ENCODE peak calls at places on chromosomes 3 and 15, in eight cellular contexts. C is brain microvascular endothelial cell, U is GM23248, I is tibial artery, L is fibroblast of lung, R is ovary, W is psoas muscle, D is cardiac muscle cell. X is an unnamed sample.

GRCh38 chr3:142489572-142490323 is 41.9 kb upstream of the XRN1 start:
- DNase-seq in I (no peak), W (no peak), C (no peak), R (no peak), D (no peak), L (peak; percentile 15), U (no peak), X (no peak)

GRCh38 chr3:147359177-147360062 is 46.9 kb downstream of the ZIC4 start:
- DNase-seq in C (no peak), L (no peak), W (no peak), U (no peak), I (no peak), R (no peak), D (no peak), X (no peak)

GRCh38 chr15:77107531-77108355 is 36.8 kb upstream of the TSPAN3 start:
- DNase-seq in L (peak; percentile 68), W (peak; percentile 73), R (peak; percentile 62), D (peak; percentile 82), C (peak; percentile 67), I (peak; percentile 80), U (peak; percentile 56), X (peak; percentile 37)

GRCh38 chr15:72202801-72203506 is 5.4 kb upstream of the GRAMD2A start:
- DNase-seq in C (no peak), W (no peak), U (no peak), D (no peak), L (no peak), I (no peak), R (no peak), X (no peak)

GRCh38 chr15:74192751-74193150 is 9.8 kb downstream of the STRA6 start:
- DNase-seq in D (no peak), C (no peak), W (no peak), L (no peak), I (no peak), R (no peak), U (no peak), X (no peak)

GRCh38 chr15:64483749-64484148 is 23.4 kb downstream of the ZNF609 start:
- DNase-seq in W (no peak), U (no peak), I (no peak), C (no peak), R (no peak), D (no peak), L (no peak), X (no peak)

GRCh38 chr3:100709840-100710235 is 544 bp downstream of the TFG start:
- DNase-seq in U (peak; percentile 75), C (peak; percentile 8), L (peak; percentile 47), D (peak; percentile 92), I (peak; percentile 70), R (peak; percentile 67), W (peak; percentile 65), X (peak; percentile 31)

GRCh38 chr15:46685096-46685495 is 1032.2 kb upstream of the SEMA6D start:
- DNase-seq in I (no peak), W (no peak), L (no peak), R (no peak), C (no peak), D (no peak), U (no peak), X (peak; percentile 35)

GRCh38 chr3:186144257-186144656 is 35.4 kb upstream of the ETV5 start:
- DNase-seq in D (no peak), L (no peak), U (no peak), R (no peak), W (no peak), C (no peak), I (no peak), X (no peak)

GRCh38 chr15:49331951-49332350 is 91.1 kb upstream of the FGF7 start:
- DNase-seq in R (no peak), W (no peak), C (peak; percentile 4), I (no peak), D (no peak), L (no peak), U (peak; percentile 59), X (peak; percentile 4)

GRCh38 chr3:123036352-123037014 is 8.9 kb upstream of the SEMA5B start:
- DNase-seq in W (no peak), R (no peak), I (no peak), L (peak; percentile 71), D (no peak), U (peak; percentile 81), C (peak; percentile 25), X (peak; percentile 84)

GRCh38 chr3:43879166-43879565 is 188.4 kb downstream of the ABHD5 start:
- DNase-seq in R (no peak), D (peak; percentile 57), I (no peak), C (no peak), W (no peak), L (no peak), U (peak; percentile 43), X (peak; percentile 59)

GRCh38 chr3:184604039-184604955 is 42.7 kb downstream of the EPHB3 start:
- DNase-seq in L (no peak), I (no peak), R (peak; percentile 77), W (peak; percentile 61), U (peak; percentile 48), C (no peak), D (peak; percentile 80), X (no peak)

GRCh38 chr3:46934067-46934466 is 42.5 kb downstream of the CCDC12 start:
- DNase-seq in L (no peak), W (peak; percentile 54), C (no peak), U (peak; percentile 15), D (no peak), R (no peak), I (peak; percentile 72), X (no peak)

GRCh38 chr15:93190238-93190637 is 101.2 kb upstream of the RGMA start:
- DNase-seq in D (no peak), U (no peak), L (no peak), R (no peak), C (no peak), I (no peak), W (no peak), X (no peak)

GRCh38 chr3:100060685-100061484 is 53.4 kb downstream of the FILIP1L start:
- DNase-seq in I (no peak), U (no peak), R (peak; percentile 28), C (no peak), W (no peak), D (no peak), L (no peak), X (no peak)

GRCh38 chr3:195583831-195584542 is at the start of gene APOD:
- DNase-seq in W (peak; percentile 91), L (peak; percentile 43), R (peak; percentile 53), D (no peak), I (peak; percentile 74), C (peak; percentile 28), U (peak; percentile 57), X (peak; percentile 77)

GRCh38 chr3:125107861-125108567 is 52.2 kb upstream of the HEG1 start:
- DNase-seq in C (peak; percentile 74), I (peak; percentile 80), U (peak; percentile 91), W (no peak), L (peak; percentile 93), R (no peak), D (no peak), X (peak; percentile 94)

GRCh38 chr15:39270221-39270835 is 310.6 kb upstream of the THBS1 start:
- DNase-seq in W (no peak), U (peak; percentile 53), L (no peak), C (no peak), D (no peak), R (no peak), I (no peak), X (no peak)
- H3K4me3 ChIP-seq in W (no peak overlapping the region), U (peak overlapping the region; percentile 32), L (no peak overlapping the region), C (no peak overlapping the region), D (no peak overlapping the region), R (no peak overlapping the region), I (no peak overlapping the region), X (no peak overlapping the region)

GRCh38 chr15:78197632-78198031 is 36.7 kb downstream of the ACSBG1 start:
- DNase-seq in C (no peak), I (no peak), L (no peak), D (no peak), U (no peak), R (no peak), W (no peak), X (no peak)
- H3K36me3 ChIP-seq in C (no peaks in the 10 kb centered on the region), I (no peaks in the 10 kb centered on the region), L (no peaks in the 10 kb centered on the region), D (no peaks in the 10 kb centered on the region), U (no peaks in the 10 kb centered on the region), R (no peaks in the 10 kb centered on the region), W (no peaks in the 10 kb centered on the region), X (no peaks in the 10 kb centered on the region)

DNA sequence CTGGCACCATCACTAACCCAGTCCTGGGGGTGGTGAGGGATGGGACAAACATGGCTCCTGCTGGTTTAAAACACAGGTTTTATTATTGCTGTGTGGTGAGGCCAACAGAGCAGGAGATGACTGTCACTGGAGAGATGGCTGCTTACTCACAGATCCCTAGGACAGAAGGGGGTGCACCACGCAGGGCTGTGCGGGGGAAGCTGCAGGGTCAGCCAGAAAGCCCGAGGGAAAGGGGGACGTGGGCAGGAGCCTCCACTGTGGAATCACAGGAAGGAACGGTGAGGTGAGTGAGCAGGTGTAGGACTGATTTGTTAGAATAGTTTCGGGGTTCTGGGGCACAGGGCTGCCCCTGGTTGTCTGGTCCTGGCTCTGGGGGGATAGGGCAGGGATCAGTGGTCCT is 7.5 kb downstream of the CFAP100 start:
- DNase-seq in U (no peak), I (peak; percentile 39), C (no peak), L (no peak), R (no peak), D (no peak), W (no peak), X (no peak)
- H3K27me3 ChIP-seq in U (peaks cover 11% of the 10 kb centered on the region), I (no peaks in the 10 kb centered on the region), C (no peaks in the 10 kb centered on the region), L (peaks cover 4% of the 10 kb centered on the region), R (no peaks in the 10 kb centered on the region), D (no peaks in the 10 kb centered on the region), W (peaks cover 7% of the 10 kb centered on the region), X (peaks cover 2% of the 10 kb centered on the region)

DNA sequence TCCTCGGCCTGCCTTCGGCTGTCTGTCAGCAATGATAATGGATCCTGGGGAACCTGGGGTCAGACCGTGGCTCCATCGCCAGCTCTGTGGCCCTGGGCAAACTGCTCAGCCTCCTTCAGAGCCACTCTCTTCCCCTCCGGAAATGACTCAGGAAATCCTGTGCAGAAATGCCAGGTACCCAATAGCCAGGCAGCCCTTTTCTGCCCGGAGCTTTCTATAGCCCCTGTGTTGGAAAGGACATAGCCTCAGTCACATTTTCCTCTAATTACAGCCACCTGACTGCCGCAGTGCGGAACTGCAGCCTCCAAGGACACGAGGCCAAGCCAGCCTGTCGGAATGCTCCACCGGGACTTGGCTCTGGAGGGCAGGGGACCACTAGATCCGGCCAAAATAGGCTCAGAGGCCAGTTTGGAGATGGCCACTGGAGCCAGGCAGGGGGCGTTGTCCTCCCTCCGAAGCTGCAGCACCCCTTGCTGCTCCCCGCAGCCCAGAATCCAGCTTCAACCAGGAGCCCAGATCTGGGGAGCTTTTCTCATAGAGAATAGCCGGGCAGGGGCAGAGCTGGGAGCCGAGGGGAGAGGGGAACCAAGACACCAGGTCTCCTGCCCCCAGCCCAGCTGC is 11.6 kb upstream of the ZXDC start:
- DNase-seq in I (no peak), W (no peak), D (no peak), L (no peak), C (no peak), R (no peak), U (peak; percentile 73), X (peak; percentile 58)
- H3K4me3 ChIP-seq in I (no peak overlapping the region), W (no peak overlapping the region), D (no peak overlapping the region), L (no peak overlapping the region), C (no peak overlapping the region), R (no peak overlapping the region), U (no peak overlapping the region), X (no peak overlapping the region)

X was measured in bronchial epithelial cell.